ENCODE peak calls at places on chromosomes 3 and 15, in ten cellular contexts. Q is Calu3, O is GM20000, B is AG10803, L is mesothelial cell of epicardium, X is PC-3, K is OCI-LY7, C is neural crest cell, I is IMR-90, S is adrenal gland. Z is an unnamed sample.

GRCh38 chr15:66481107-66481856 is 16.3 kb downstream of the SNAPC5 start:
- DNase-seq in L (no peak), X (peak; percentile 84), O (no peak), Q (peak; percentile 54), S (no peak), I (peak; percentile 38), C (no peak), B (no peak), K (no peak), Z (no peak)

GRCh38 chr3:149473314-149473990 is 1.0 kb upstream of the TM4SF4 start:
- DNase-seq in O (no peak), S (peak; percentile 38), K (no peak), Q (peak; percentile 93), B (peak; percentile 92), X (peak; percentile 99), C (no peak), I (peak; percentile 85), L (no peak), Z (peak; percentile 71)

GRCh38 chr15:59896652-59897051 is 107.5 kb upstream of the FOXB1 start:
- DNase-seq in L (no peak), K (no peak), Q (no peak), X (no peak), S (no peak), O (no peak), B (no peak), C (no peak), I (no peak), Z (no peak)

GRCh38 chr3:197718904-197719303 is 17.8 kb downstream of the RUBCN start:
- DNase-seq in C (no peak), B (peak; percentile 71), I (peak; percentile 96), O (no peak), L (no peak), S (peak; percentile 54), Q (peak; percentile 69), K (no peak), X (peak; percentile 99), Z (peak; percentile 91)

GRCh38 chr3:72338082-72338941 is 509.9 kb downstream of the SHQ1 start:
- DNase-seq in K (no peak), Q (no peak), O (no peak), S (no peak), X (peak; percentile 62), C (no peak), L (no peak), B (no peak), I (peak; percentile 55), Z (peak; percentile 68)

GRCh38 chr15:68057758-68058157 is 3.6 kb downstream of the PIAS1 start:
- DNase-seq in S (no peak), L (no peak), X (no peak), B (no peak), I (no peak), Q (no peak), C (no peak), K (no peak), O (no peak), Z (no peak)

GRCh38 chr15:51380999-51381806 is 39.7 kb downstream of the GLDN start:
- DNase-seq in B (peak; percentile 66), K (peak; percentile 38), S (peak; percentile 70), Q (peak; percentile 72), L (no peak), I (peak; percentile 64), O (peak; percentile 74), C (peak; percentile 44), X (peak; percentile 77), Z (peak; percentile 84)

GRCh38 chr3:133937756-133938601 is 42.3 kb upstream of the RAB6B start:
- DNase-seq in K (no peak), C (no peak), I (peak; percentile 70), O (no peak), Q (peak; percentile 0), B (peak; percentile 95), L (no peak), X (no peak), S (peak; percentile 13), Z (peak; percentile 83)

GRCh38 chr15:88231909-88232308 is 24.6 kb downstream of the NTRK3 start:
- DNase-seq in K (no peak), X (no peak), C (no peak), Q (no peak), O (no peak), I (no peak), B (no peak), S (no peak), L (no peak), Z (no peak)

DNA sequence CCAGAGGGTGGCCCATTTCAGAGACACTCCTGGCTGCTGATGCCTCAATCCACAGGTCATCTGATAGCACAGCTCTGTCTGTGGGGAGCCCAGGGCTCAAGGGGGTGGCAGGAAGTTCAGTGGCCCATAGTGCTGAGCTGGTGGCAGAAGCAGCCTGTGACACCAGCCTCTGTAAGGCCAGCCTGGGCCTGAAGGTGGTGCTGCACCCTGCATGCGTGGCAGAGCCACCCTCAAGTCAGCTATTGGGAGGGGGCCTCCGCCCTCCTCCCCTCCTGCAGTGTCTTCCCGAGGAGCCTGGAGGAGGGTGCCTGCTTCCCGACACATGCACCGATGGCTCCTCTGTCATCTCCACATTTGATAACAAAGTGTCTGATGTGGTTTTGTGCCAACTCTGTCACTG is 3.0 kb downstream of the PLA1A start:
- DNase-seq in S (peak; percentile 68), C (no peak), O (peak; percentile 67), B (no peak), L (no peak), K (peak; percentile 18), Q (no peak), X (peak; percentile 42), I (no peak), Z (no peak)
- TF ChIP-seq CTCF in S (peak; percentile 52), C (peak; percentile 27), O (peak; percentile 86), B (peak; percentile 34), L (no peak), K (peak; percentile 56), Q (no peak), X (peak; percentile 70), I (peak; percentile 29), Z (peak; percentile 41)

GRCh38 chr3:62312201-62312600 is 61.1 kb downstream of the FEZF2 start:
- DNase-seq in B (no peak), O (no peak), Q (no peak), K (no peak), L (no peak), S (no peak), I (no peak), C (no peak), X (no peak), Z (no peak)
- TF ChIP-seq CTCF in B (no peak), O (no peak), Q (no peak), K (no peak), L (no peak), S (no peak), I (no peak), C (no peak), X (no peak), Z (no peak)

DNA sequence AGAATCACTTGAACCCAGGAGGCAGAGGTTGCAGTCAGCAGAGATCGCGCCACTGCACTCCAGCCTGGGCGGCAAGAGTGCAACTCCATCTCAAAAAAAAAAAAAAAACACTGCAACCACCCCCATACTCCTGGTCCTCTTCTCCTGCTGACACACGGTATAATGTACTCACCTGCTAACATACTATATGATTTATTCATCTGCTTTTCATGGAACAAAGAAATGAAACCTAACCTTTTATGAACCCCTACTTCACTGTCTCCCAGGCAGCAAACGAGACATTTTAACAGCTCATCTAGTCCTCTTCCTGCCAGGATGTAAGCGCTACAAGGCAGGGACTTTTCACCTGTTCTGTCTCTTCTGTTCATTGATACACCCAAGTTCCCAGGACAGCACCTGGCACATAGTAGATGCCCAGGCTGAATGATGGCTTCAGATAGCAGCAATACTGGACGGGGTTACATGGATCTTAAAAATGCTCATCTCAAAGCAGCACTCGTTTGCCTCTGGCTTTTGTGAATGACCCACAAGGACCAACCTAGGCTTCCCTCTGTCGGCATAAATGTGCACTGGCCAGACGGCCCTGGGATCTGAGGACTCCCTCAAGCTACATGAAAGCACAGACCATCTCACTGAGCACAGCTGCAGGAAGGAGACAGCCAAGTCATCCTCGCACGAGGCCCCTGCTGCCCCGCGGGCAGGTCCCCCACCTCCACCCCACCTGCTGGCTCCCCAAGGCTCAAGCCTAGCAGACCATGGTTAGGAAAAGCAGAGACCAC is 20.3 kb downstream of the XXYLT1 start:
- DNase-seq in C (no peak), Q (no peak), L (no peak), K (peak; percentile 31), I (no peak), X (no peak), S (peak; percentile 34), B (peak; percentile 40), O (peak; percentile 54), Z (peak; percentile 60)
- TF ChIP-seq CTCF in C (peak; percentile 14), Q (no peak), L (no peak), K (no peak), I (peak; percentile 20), X (no peak), S (no peak), B (peak; percentile 45), O (peak; percentile 4), Z (peak; percentile 39)

DNA sequence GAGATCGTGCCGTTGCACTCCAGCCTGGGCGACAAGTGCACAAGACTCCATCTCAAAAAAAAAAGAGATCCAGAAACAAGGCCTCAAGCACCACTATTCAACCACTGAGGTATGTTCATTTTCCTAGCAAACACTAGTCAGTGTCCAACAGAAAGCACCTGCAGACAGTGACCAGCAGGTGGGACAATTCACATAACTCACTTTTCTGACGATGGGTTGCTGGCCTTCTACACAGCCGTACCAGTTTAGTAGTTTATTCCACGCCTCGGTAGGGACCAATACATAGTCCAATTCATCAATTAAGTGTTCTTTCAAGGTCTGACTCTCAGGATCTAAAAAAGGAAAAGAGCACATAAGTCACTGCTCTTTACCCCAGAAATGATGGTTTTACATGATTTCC is 12.4 kb downstream of the USP4 start:
- DNase-seq in I (no peak), L (no peak), Q (no peak), S (no peak), K (no peak), O (no peak), C (no peak), X (peak; percentile 58), B (no peak), Z (peak; percentile 14)
- TF ChIP-seq CTCF in I (no peak), L (peak; percentile 45), Q (no peak), S (no peak), K (peak; percentile 40), O (no peak), C (peak; percentile 52), X (peak; percentile 70), B (no peak), Z (peak; percentile 26)

GRCh38 chr3:112699436-112699978 is 58.6 kb upstream of the CCDC80 start:
- DNase-seq in O (no peak), B (peak; percentile 88), K (no peak), Q (peak; percentile 37), L (no peak), I (peak; percentile 73), X (peak; percentile 94), S (peak; percentile 34), C (no peak), Z (peak; percentile 81)
- TF ChIP-seq CTCF in O (no peak), B (peak; percentile 23), K (no peak), Q (no peak), L (no peak), I (peak; percentile 25), X (peak; percentile 58), S (no peak), C (no peak), Z (peak; percentile 24)